ENCODE peak calls at places on chromosome 6, in ten cellular contexts. One of them, this sample, is unnamed.

GRCh38 chr6:122651031-122651430 is 40.8 kb downstream of the PKIB start:
- DNase-seq in stimulated activated CD4-positive, alpha-beta T cell treated with anti-CD3 and anti-CD28 coated beads, Interleukin-12 subunit alpha, Interleukin-12 subunit beta, amount 100 ng/mL, for 24 hours: no peak
- DNase-seq in activated CD4-positive, alpha-beta T cell treated with anti-CD3 and anti-CD28 coated beads for 4 hours: no peak
- DNase-seq in astrocyte: peak; percentile 49
- DNase-seq in heart left ventricle: no peak
- DNase-seq in AG08395: no peak
- DNase-seq in nephron progenitor cell: no peak
- DNase-seq in HEK293T: no peak
- DNase-seq in activated naive CD8-positive, alpha-beta T cell treated with anti-CD3 and anti-CD28 coated beads, Interleukin-2, amount 50 U/mL, for 24 hours: no peak
- DNase-seq in NCI-H2029 treated with DMSO at 0.1 percent for 48 hours: no peak
- DNase-seq in this sample: no peak

GRCh38 chr6:90144928-90145520 is 151.6 kb downstream of the BACH2 start:
- DNase-seq in AG08395: no peak
- DNase-seq in astrocyte: peak; percentile 43
- DNase-seq in heart left ventricle: no peak
- DNase-seq in activated CD4-positive, alpha-beta T cell treated with anti-CD3 and anti-CD28 coated beads for 4 hours: no peak
- DNase-seq in nephron progenitor cell: no peak
- DNase-seq in NCI-H2029 treated with DMSO at 0.1 percent for 48 hours: no peak
- DNase-seq in HEK293T: no peak
- DNase-seq in stimulated activated CD4-positive, alpha-beta T cell treated with anti-CD3 and anti-CD28 coated beads, Interleukin-12 subunit alpha, Interleukin-12 subunit beta, amount 100 ng/mL, for 24 hours: no peak
- DNase-seq in activated naive CD8-positive, alpha-beta T cell treated with anti-CD3 and anti-CD28 coated beads, Interleukin-2, amount 50 U/mL, for 24 hours: no peak
- DNase-seq in this sample: no peak

GRCh38 chr6:142523485-142523884 is 221.7 kb downstream of the ADGRG6 start:
- DNase-seq in nephron progenitor cell: no peak
- DNase-seq in AG08395: no peak
- DNase-seq in astrocyte: peak; percentile 29
- DNase-seq in HEK293T: no peak
- DNase-seq in activated naive CD8-positive, alpha-beta T cell treated with anti-CD3 and anti-CD28 coated beads, Interleukin-2, amount 50 U/mL, for 24 hours: no peak
- DNase-seq in NCI-H2029 treated with DMSO at 0.1 percent for 48 hours: peak; percentile 0
- DNase-seq in activated CD4-positive, alpha-beta T cell treated with anti-CD3 and anti-CD28 coated beads for 4 hours: no peak
- DNase-seq in heart left ventricle: no peak
- DNase-seq in stimulated activated CD4-positive, alpha-beta T cell treated with anti-CD3 and anti-CD28 coated beads, Interleukin-12 subunit alpha, Interleukin-12 subunit beta, amount 100 ng/mL, for 24 hours: no peak
- DNase-seq in this sample: no peak

GRCh38 chr6:37485259-37485658 is 14.4 kb downstream of the CCDC167 start:
- DNase-seq in activated naive CD8-positive, alpha-beta T cell treated with anti-CD3 and anti-CD28 coated beads, Interleukin-2, amount 50 U/mL, for 24 hours: no peak
- DNase-seq in AG08395: no peak
- DNase-seq in stimulated activated CD4-positive, alpha-beta T cell treated with anti-CD3 and anti-CD28 coated beads, Interleukin-12 subunit alpha, Interleukin-12 subunit beta, amount 100 ng/mL, for 24 hours: no peak
- DNase-seq in activated CD4-positive, alpha-beta T cell treated with anti-CD3 and anti-CD28 coated beads for 4 hours: no peak
- DNase-seq in heart left ventricle: no peak
- DNase-seq in NCI-H2029 treated with DMSO at 0.1 percent for 48 hours: no peak
- DNase-seq in astrocyte: no peak
- DNase-seq in HEK293T: peak; percentile 43
- DNase-seq in nephron progenitor cell: peak; percentile 40
- DNase-seq in this sample: no peak

GRCh38 chr6:28254340-28254618 is 2.2 kb upstream of the ZKSCAN4 start:
- DNase-seq in nephron progenitor cell: no peak
- DNase-seq in AG08395: no peak
- DNase-seq in NCI-H2029 treated with DMSO at 0.1 percent for 48 hours: no peak
- DNase-seq in astrocyte: no peak
- DNase-seq in heart left ventricle: no peak
- DNase-seq in activated naive CD8-positive, alpha-beta T cell treated with anti-CD3 and anti-CD28 coated beads, Interleukin-2, amount 50 U/mL, for 24 hours: no peak
- DNase-seq in activated CD4-positive, alpha-beta T cell treated with anti-CD3 and anti-CD28 coated beads for 4 hours: no peak
- DNase-seq in HEK293T: no peak
- DNase-seq in stimulated activated CD4-positive, alpha-beta T cell treated with anti-CD3 and anti-CD28 coated beads, Interleukin-12 subunit alpha, Interleukin-12 subunit beta, amount 100 ng/mL, for 24 hours: no peak
- DNase-seq in this sample: no peak

GRCh38 chr6:37665309-37665708 is 32.4 kb downstream of the MDGA1 start:
- DNase-seq in nephron progenitor cell: no peak
- DNase-seq in NCI-H2029 treated with DMSO at 0.1 percent for 48 hours: peak; percentile 60
- DNase-seq in activated CD4-positive, alpha-beta T cell treated with anti-CD3 and anti-CD28 coated beads for 4 hours: no peak
- DNase-seq in activated naive CD8-positive, alpha-beta T cell treated with anti-CD3 and anti-CD28 coated beads, Interleukin-2, amount 50 U/mL, for 24 hours: no peak
- DNase-seq in AG08395: no peak
- DNase-seq in stimulated activated CD4-positive, alpha-beta T cell treated with anti-CD3 and anti-CD28 coated beads, Interleukin-12 subunit alpha, Interleukin-12 subunit beta, amount 100 ng/mL, for 24 hours: no peak
- DNase-seq in heart left ventricle: no peak
- DNase-seq in astrocyte: no peak
- DNase-seq in HEK293T: peak; percentile 21
- DNase-seq in this sample: no peak

GRCh38 chr6:155158044-155158843 is 105.6 kb upstream of the CLDN20 start:
- DNase-seq in nephron progenitor cell: no peak
- DNase-seq in NCI-H2029 treated with DMSO at 0.1 percent for 48 hours: no peak
- DNase-seq in heart left ventricle: no peak
- DNase-seq in AG08395: peak; percentile 50
- DNase-seq in activated CD4-positive, alpha-beta T cell treated with anti-CD3 and anti-CD28 coated beads for 4 hours: no peak
- DNase-seq in activated naive CD8-positive, alpha-beta T cell treated with anti-CD3 and anti-CD28 coated beads, Interleukin-2, amount 50 U/mL, for 24 hours: no peak
- DNase-seq in astrocyte: peak; percentile 49
- DNase-seq in HEK293T: no peak
- DNase-seq in stimulated activated CD4-positive, alpha-beta T cell treated with anti-CD3 and anti-CD28 coated beads, Interleukin-12 subunit alpha, Interleukin-12 subunit beta, amount 100 ng/mL, for 24 hours: no peak
- DNase-seq in this sample: no peak

GRCh38 chr6:1525364-1526038 is 84.2 kb upstream of the FOXC1 start:
- DNase-seq in activated naive CD8-positive, alpha-beta T cell treated with anti-CD3 and anti-CD28 coated beads, Interleukin-2, amount 50 U/mL, for 24 hours: no peak
- DNase-seq in stimulated activated CD4-positive, alpha-beta T cell treated with anti-CD3 and anti-CD28 coated beads, Interleukin-12 subunit alpha, Interleukin-12 subunit beta, amount 100 ng/mL, for 24 hours: no peak
- DNase-seq in HEK293T: no peak
- DNase-seq in nephron progenitor cell: no peak
- DNase-seq in activated CD4-positive, alpha-beta T cell treated with anti-CD3 and anti-CD28 coated beads for 4 hours: no peak
- DNase-seq in AG08395: peak; percentile 42
- DNase-seq in astrocyte: no peak
- DNase-seq in heart left ventricle: no peak
- DNase-seq in NCI-H2029 treated with DMSO at 0.1 percent for 48 hours: no peak
- DNase-seq in this sample: no peak

GRCh38 chr6:26105842-26106241 is 18.6 kb downstream of the HFE start:
- DNase-seq in heart left ventricle: no peak
- DNase-seq in activated naive CD8-positive, alpha-beta T cell treated with anti-CD3 and anti-CD28 coated beads, Interleukin-2, amount 50 U/mL, for 24 hours: no peak
- DNase-seq in activated CD4-positive, alpha-beta T cell treated with anti-CD3 and anti-CD28 coated beads for 4 hours: no peak
- DNase-seq in stimulated activated CD4-positive, alpha-beta T cell treated with anti-CD3 and anti-CD28 coated beads, Interleukin-12 subunit alpha, Interleukin-12 subunit beta, amount 100 ng/mL, for 24 hours: no peak
- DNase-seq in astrocyte: peak; percentile 75
- DNase-seq in NCI-H2029 treated with DMSO at 0.1 percent for 48 hours: no peak
- DNase-seq in HEK293T: no peak
- DNase-seq in nephron progenitor cell: no peak
- DNase-seq in AG08395: no peak
- DNase-seq in this sample: no peak

GRCh38 chr6:100342830-100343229 is 121.9 kb downstream of the SIM1 start:
- DNase-seq in AG08395: peak; percentile 19
- DNase-seq in activated CD4-positive, alpha-beta T cell treated with anti-CD3 and anti-CD28 coated beads for 4 hours: no peak
- DNase-seq in nephron progenitor cell: no peak
- DNase-seq in activated naive CD8-positive, alpha-beta T cell treated with anti-CD3 and anti-CD28 coated beads, Interleukin-2, amount 50 U/mL, for 24 hours: no peak
- DNase-seq in astrocyte: peak; percentile 92
- DNase-seq in heart left ventricle: no peak
- DNase-seq in HEK293T: no peak
- DNase-seq in NCI-H2029 treated with DMSO at 0.1 percent for 48 hours: no peak
- DNase-seq in stimulated activated CD4-positive, alpha-beta T cell treated with anti-CD3 and anti-CD28 coated beads, Interleukin-12 subunit alpha, Interleukin-12 subunit beta, amount 100 ng/mL, for 24 hours: no peak
- DNase-seq in this sample: no peak

This sample was measured in GM04503.